ENCODE peak calls at places on chromosomes 3 and 15, in six cellular contexts. J is adipocyte, F is endothelial cell, V is ovary, S is HuH-7.5, G is colonic mucosa. Y is an unnamed sample.

GRCh38 chr3:34237946-34238345 is 439.5 kb downstream of the PDCD6IP start:
- DNase-seq in J (peak; percentile 28), F (no peak), V (no peak), S (no peak), G (no peak), Y (no peak)

GRCh38 chr3:29410660-29411405 is 130.0 kb downstream of the RBMS3 start:
- DNase-seq in J (no peak), F (no peak), V (no peak), S (no peak), G (no peak), Y (no peak)

GRCh38 chr3:42535981-42536784 is 33.7 kb downstream of the VIPR1 start:
- DNase-seq in J (peak; percentile 13), F (peak; percentile 47), V (no peak), S (peak; percentile 71), G (peak; percentile 73), Y (no peak)

GRCh38 chr15:78167227-78167888 is 18.2 kb downstream of the IDH3A start:
- DNase-seq in J (no peak), F (no peak), V (no peak), S (no peak), G (peak; percentile 15), Y (no peak)

GRCh38 chr3:10164546-10165393 is at the start of gene IRAK2:
- DNase-seq in J (peak; percentile 91), F (peak; percentile 71), V (peak; percentile 82), S (peak; percentile 89), G (peak; percentile 77), Y (peak; percentile 82)

GRCh38 chr3:54188176-54188791 is 65.9 kb downstream of the CACNA2D3 start:
- DNase-seq in J (peak; percentile 59), F (peak; percentile 72), V (peak; percentile 40), S (peak; percentile 13), G (peak; percentile 45), Y (peak; percentile 74)

GRCh38 chr3:170741756-170742530 is 128.1 kb downstream of the RPL22L1 start:
- DNase-seq in J (peak; percentile 51), F (no peak), V (no peak), S (no peak), G (no peak), Y (no peak)

GRCh38 chr3:178960918-178961317 is 110.7 kb downstream of the ZMAT3 start:
- DNase-seq in J (no peak), F (no peak), V (no peak), S (no peak), G (no peak), Y (no peak)

GRCh38 chr15:25248583-25249235 is 190.1 kb downstream of the UBE3A start:
- DNase-seq in J (no peak), F (no peak), V (peak; percentile 12), S (no peak), G (peak; percentile 7), Y (no peak)

GRCh38 chr15:74955017-74955416 is 1.6 kb downstream of the RPP25 start:
- DNase-seq in J (no peak), F (no peak), V (no peak), S (no peak), G (no peak), Y (peak; percentile 51)

GRCh38 chr3:10712121-10712520 is 103.9 kb upstream of the SLC6A11 start:
- DNase-seq in J (no peak), F (no peak), V (no peak), S (peak; percentile 3), G (no peak), Y (no peak)

GRCh38 chr15:71496336-71496955 is 313.9 kb upstream of the NR2E3 start:
- DNase-seq in J (no peak), F (no peak), V (no peak), S (no peak), G (no peak), Y (no peak)

Y was measured in ecto neural progenitor cell.